ENCODE peak calls at places on chromosomes 2 and 18, in nine cellular contexts. One of them, this sample, is unnamed.
A peak's percentile ranks its signal among the peaks of the same experiment; 100 is the strongest.

GRCh38 chr2:108978709-108979111 is 10.3 kb downstream of the EDAR start:
- DNase-seq in neural progenitor cell: peak; percentile 43
- DNase-seq in HepG2: no peak
- DNase-seq in CD8-positive, alpha-beta memory T cell: no peak
- DNase-seq in astrocyte: no peak
- DNase-seq in iPS DF 6.9: no peak
- DNase-seq in PC-9: no peak
- DNase-seq in CD8-positive, alpha-beta T cell: no peak
- DNase-seq in suprapubic skin: no peak
- DNase-seq in this sample: no peak

GRCh38 chr18:79496978-79497637 is 101.4 kb downstream of the NFATC1 start:
- DNase-seq in astrocyte: peak; percentile 25
- DNase-seq in suprapubic skin: peak; percentile 42
- DNase-seq in neural progenitor cell: no peak
- DNase-seq in CD8-positive, alpha-beta T cell: no peak
- DNase-seq in PC-9: no peak
- DNase-seq in CD8-positive, alpha-beta memory T cell: no peak
- DNase-seq in iPS DF 6.9: no peak
- DNase-seq in HepG2: no peak
- DNase-seq in this sample: no peak

GRCh38 chr2:4053769-4054493 is 350.6 kb downstream of the DCDC2C start:
- DNase-seq in HepG2: no peak
- DNase-seq in astrocyte: no peak
- DNase-seq in CD8-positive, alpha-beta T cell: no peak
- DNase-seq in iPS DF 6.9: no peak
- DNase-seq in PC-9: no peak
- DNase-seq in suprapubic skin: no peak
- DNase-seq in CD8-positive, alpha-beta memory T cell: no peak
- DNase-seq in neural progenitor cell: no peak
- DNase-seq in this sample: no peak

GRCh38 chr2:196555726-196556125 is 83.8 kb upstream of the CCDC150 start:
- DNase-seq in neural progenitor cell: no peak
- DNase-seq in PC-9: no peak
- DNase-seq in CD8-positive, alpha-beta T cell: no peak
- DNase-seq in astrocyte: no peak
- DNase-seq in suprapubic skin: no peak
- DNase-seq in iPS DF 6.9: no peak
- DNase-seq in CD8-positive, alpha-beta memory T cell: no peak
- DNase-seq in HepG2: no peak
- DNase-seq in this sample: no peak

GRCh38 chr2:164447660-164448059 is 173.6 kb downstream of the GRB14 start:
- DNase-seq in HepG2: no peak
- DNase-seq in neural progenitor cell: no peak
- DNase-seq in CD8-positive, alpha-beta T cell: no peak
- DNase-seq in astrocyte: no peak
- DNase-seq in iPS DF 6.9: no peak
- DNase-seq in PC-9: no peak
- DNase-seq in suprapubic skin: no peak
- DNase-seq in CD8-positive, alpha-beta memory T cell: no peak
- DNase-seq in this sample: no peak

GRCh38 chr2:224369028-224369632 is 32.8 kb downstream of the FAM124B start:
- DNase-seq in astrocyte: no peak
- DNase-seq in HepG2: peak; percentile 45
- DNase-seq in CD8-positive, alpha-beta memory T cell: no peak
- DNase-seq in suprapubic skin: no peak
- DNase-seq in CD8-positive, alpha-beta T cell: no peak
- DNase-seq in iPS DF 6.9: peak; percentile 18
- DNase-seq in PC-9: peak; percentile 50
- DNase-seq in neural progenitor cell: peak; percentile 78
- DNase-seq in this sample: peak; percentile 48

GRCh38 chr2:150548527-150548926 is 61.1 kb upstream of the RND3 start:
- DNase-seq in PC-9: no peak
- DNase-seq in CD8-positive, alpha-beta memory T cell: no peak
- DNase-seq in iPS DF 6.9: no peak
- DNase-seq in HepG2: peak; percentile 25
- DNase-seq in neural progenitor cell: peak; percentile 61
- DNase-seq in suprapubic skin: no peak
- DNase-seq in astrocyte: no peak
- DNase-seq in CD8-positive, alpha-beta T cell: no peak
- DNase-seq in this sample: no peak

GRCh38 chr2:42895134-42895795 is 102.9 kb upstream of the HAAO start:
- DNase-seq in CD8-positive, alpha-beta T cell: no peak
- DNase-seq in HepG2: no peak
- DNase-seq in astrocyte: no peak
- DNase-seq in CD8-positive, alpha-beta memory T cell: no peak
- DNase-seq in iPS DF 6.9: no peak
- DNase-seq in PC-9: no peak
- DNase-seq in suprapubic skin: no peak
- DNase-seq in neural progenitor cell: no peak
- DNase-seq in this sample: no peak

GRCh38 chr2:154032220-154032619 is 160.5 kb downstream of the GALNT13 start:
- DNase-seq in CD8-positive, alpha-beta memory T cell: no peak
- DNase-seq in HepG2: no peak
- DNase-seq in CD8-positive, alpha-beta T cell: no peak
- DNase-seq in PC-9: no peak
- DNase-seq in neural progenitor cell: no peak
- DNase-seq in iPS DF 6.9: no peak
- DNase-seq in suprapubic skin: no peak
- DNase-seq in astrocyte: no peak
- DNase-seq in this sample: no peak

GRCh38 chr2:236535024-236535423 is 34.6 kb upstream of the ACKR3 start:
- DNase-seq in neural progenitor cell: no peak
- DNase-seq in HepG2: no peak
- DNase-seq in CD8-positive, alpha-beta T cell: no peak
- DNase-seq in CD8-positive, alpha-beta memory T cell: no peak
- DNase-seq in PC-9: no peak
- DNase-seq in iPS DF 6.9: no peak
- DNase-seq in astrocyte: peak; percentile 95
- DNase-seq in suprapubic skin: no peak
- DNase-seq in this sample: no peak

GRCh38 chr2:241816431-241817121 is 7.6 kb downstream of the NEU4 start:
- DNase-seq in suprapubic skin: peak; percentile 56
- DNase-seq in neural progenitor cell: no peak
- DNase-seq in PC-9: no peak
- DNase-seq in CD8-positive, alpha-beta memory T cell: no peak
- DNase-seq in iPS DF 6.9: no peak
- DNase-seq in HepG2: no peak
- DNase-seq in CD8-positive, alpha-beta T cell: no peak
- DNase-seq in astrocyte: no peak
- DNase-seq in this sample: no peak

GRCh38 chr2:165450141-165450540 is 19.4 kb upstream of the CSRNP3 start:
- DNase-seq in iPS DF 6.9: no peak
- DNase-seq in astrocyte: no peak
- DNase-seq in CD8-positive, alpha-beta memory T cell: no peak
- DNase-seq in PC-9: no peak
- DNase-seq in suprapubic skin: no peak
- DNase-seq in CD8-positive, alpha-beta T cell: no peak
- DNase-seq in HepG2: no peak
- DNase-seq in neural progenitor cell: no peak
- DNase-seq in this sample: no peak

GRCh38 chr2:122804494-122804893 is 1049.0 kb downstream of the TSN start:
- DNase-seq in CD8-positive, alpha-beta memory T cell: no peak
- DNase-seq in neural progenitor cell: no peak
- DNase-seq in PC-9: no peak
- DNase-seq in iPS DF 6.9: no peak
- DNase-seq in CD8-positive, alpha-beta T cell: no peak
- DNase-seq in suprapubic skin: no peak
- DNase-seq in HepG2: no peak
- DNase-seq in astrocyte: no peak
- DNase-seq in this sample: no peak

GRCh38 chr2:120205901-120206581 is 17.2 kb downstream of the TMEM185B start:
- DNase-seq in neural progenitor cell: peak; percentile 80
- DNase-seq in suprapubic skin: peak; percentile 50
- DNase-seq in CD8-positive, alpha-beta memory T cell: no peak
- DNase-seq in PC-9: no peak
- DNase-seq in iPS DF 6.9: no peak
- DNase-seq in HepG2: no peak
- DNase-seq in astrocyte: no peak
- DNase-seq in CD8-positive, alpha-beta T cell: no peak
- DNase-seq in this sample: peak; percentile 75

GRCh38 chr2:112829247-112829646 is 7.3 kb downstream of the IL1B start:
- DNase-seq in iPS DF 6.9: no peak
- DNase-seq in neural progenitor cell: no peak
- DNase-seq in CD8-positive, alpha-beta T cell: no peak
- DNase-seq in PC-9: no peak
- DNase-seq in astrocyte: no peak
- DNase-seq in suprapubic skin: no peak
- DNase-seq in CD8-positive, alpha-beta memory T cell: no peak
- DNase-seq in HepG2: no peak
- DNase-seq in this sample: no peak

GRCh38 chr2:139354518-139354917 is 574.3 kb upstream of the NXPH2 start:
- DNase-seq in CD8-positive, alpha-beta memory T cell: no peak
- DNase-seq in iPS DF 6.9: no peak
- DNase-seq in PC-9: no peak
- DNase-seq in suprapubic skin: no peak
- DNase-seq in CD8-positive, alpha-beta T cell: no peak
- DNase-seq in astrocyte: no peak
- DNase-seq in HepG2: no peak
- DNase-seq in neural progenitor cell: no peak
- DNase-seq in this sample: no peak

GRCh38 chr2:203476881-203477280 is 58.2 kb downstream of the RAPH1 start:
- DNase-seq in neural progenitor cell: no peak
- DNase-seq in astrocyte: peak; percentile 19
- DNase-seq in CD8-positive, alpha-beta T cell: no peak
- DNase-seq in iPS DF 6.9: no peak
- DNase-seq in suprapubic skin: no peak
- DNase-seq in CD8-positive, alpha-beta memory T cell: no peak
- DNase-seq in HepG2: no peak
- DNase-seq in PC-9: no peak
- DNase-seq in this sample: no peak

GRCh38 chr2:20483496-20483895 is 36.6 kb downstream of the RHOB start:
- DNase-seq in suprapubic skin: peak; percentile 90
- DNase-seq in iPS DF 6.9: no peak
- DNase-seq in neural progenitor cell: no peak
- DNase-seq in PC-9: no peak
- DNase-seq in HepG2: no peak
- DNase-seq in CD8-positive, alpha-beta T cell: no peak
- DNase-seq in astrocyte: no peak
- DNase-seq in CD8-positive, alpha-beta memory T cell: no peak
- DNase-seq in this sample: no peak

GRCh38 chr18:12007063-12007462 is 25.8 kb downstream of the IMPA2 start:
- DNase-seq in neural progenitor cell: no peak
- DNase-seq in CD8-positive, alpha-beta memory T cell: no peak
- DNase-seq in PC-9: no peak
- DNase-seq in suprapubic skin: no peak
- DNase-seq in astrocyte: no peak
- DNase-seq in HepG2: no peak
- DNase-seq in iPS DF 6.9: no peak
- DNase-seq in CD8-positive, alpha-beta T cell: no peak
- DNase-seq in this sample: no peak
- H3K4me1 ChIP-seq in neural progenitor cell: no peaks in the 10 kb centered on the region
- H3K4me1 ChIP-seq in CD8-positive, alpha-beta memory T cell: no peaks in the 10 kb centered on the region
- H3K4me1 ChIP-seq in PC-9: no peaks in the 10 kb centered on the region
- H3K4me1 ChIP-seq in suprapubic skin: peaks cover 38% of the 10 kb centered on the region
- H3K4me1 ChIP-seq in astrocyte: peaks cover 6% of the 10 kb centered on the region
- H3K4me1 ChIP-seq in HepG2: peaks cover 30% of the 10 kb centered on the region
- H3K4me1 ChIP-seq in iPS DF 6.9: no peaks in the 10 kb centered on the region
- H3K4me1 ChIP-seq in CD8-positive, alpha-beta T cell: no peaks in the 10 kb centered on the region
- H3K4me1 ChIP-seq in this sample: peaks cover 3% of the 10 kb centered on the region

GRCh38 chr2:11499081-11499743 is 33.3 kb upstream of the E2F6 start:
- DNase-seq in suprapubic skin: no peak
- DNase-seq in HepG2: peak; percentile 100
- DNase-seq in CD8-positive, alpha-beta T cell: no peak
- DNase-seq in PC-9: no peak
- DNase-seq in CD8-positive, alpha-beta memory T cell: no peak
- DNase-seq in astrocyte: no peak
- DNase-seq in neural progenitor cell: peak; percentile 84
- DNase-seq in iPS DF 6.9: no peak
- DNase-seq in this sample: no peak

GRCh38 chr2:11496311-11496710 is 30.4 kb upstream of the E2F6 start:
- DNase-seq in HepG2: no peak
- DNase-seq in PC-9: no peak
- DNase-seq in iPS DF 6.9: no peak
- DNase-seq in neural progenitor cell: no peak
- DNase-seq in CD8-positive, alpha-beta memory T cell: no peak
- DNase-seq in CD8-positive, alpha-beta T cell: no peak
- DNase-seq in astrocyte: no peak
- DNase-seq in suprapubic skin: no peak
- DNase-seq in this sample: no peak

GRCh38 chr2:11498126-11498473 is 32.1 kb upstream of the E2F6 start:
- DNase-seq in HepG2: no peak
- DNase-seq in astrocyte: no peak
- DNase-seq in suprapubic skin: no peak
- DNase-seq in CD8-positive, alpha-beta memory T cell: no peak
- DNase-seq in CD8-positive, alpha-beta T cell: no peak
- DNase-seq in iPS DF 6.9: no peak
- DNase-seq in neural progenitor cell: no peak
- DNase-seq in PC-9: no peak
- DNase-seq in this sample: no peak

GRCh38 chr2:11500702-11501303 is 33.0 kb upstream of the GREB1 start:
- DNase-seq in HepG2: no peak
- DNase-seq in suprapubic skin: no peak
- DNase-seq in iPS DF 6.9: no peak
- DNase-seq in PC-9: no peak
- DNase-seq in CD8-positive, alpha-beta memory T cell: no peak
- DNase-seq in astrocyte: no peak
- DNase-seq in neural progenitor cell: no peak
- DNase-seq in CD8-positive, alpha-beta T cell: no peak
- DNase-seq in this sample: peak; percentile 20

GRCh38 chr2:11498543-11499034 is 32.6 kb upstream of the E2F6 start:
- DNase-seq in neural progenitor cell: peak; percentile 36
- DNase-seq in PC-9: peak; percentile 38
- DNase-seq in HepG2: peak; percentile 80
- DNase-seq in iPS DF 6.9: no peak
- DNase-seq in CD8-positive, alpha-beta T cell: no peak
- DNase-seq in CD8-positive, alpha-beta memory T cell: no peak
- DNase-seq in suprapubic skin: peak; percentile 81
- DNase-seq in astrocyte: no peak
- DNase-seq in this sample: no peak
- H3K27ac ChIP-seq in neural progenitor cell: peak overlapping the region; percentile 75
- H3K27ac ChIP-seq in PC-9: no peak overlapping the region
- H3K27ac ChIP-seq in HepG2: peak overlapping the region; percentile 98
- H3K27ac ChIP-seq in iPS DF 6.9: no peak overlapping the region
- H3K27ac ChIP-seq in CD8-positive, alpha-beta T cell: no peak overlapping the region
- H3K27ac ChIP-seq in CD8-positive, alpha-beta memory T cell: no peak overlapping the region
- H3K27ac ChIP-seq in suprapubic skin: peak overlapping the region; percentile 54
- H3K27ac ChIP-seq in astrocyte: no peak overlapping the region
- H3K27ac ChIP-seq in this sample: no peak overlapping the region

GRCh38 chr2:174169372-174169771 is 79.0 kb downstream of the OLA1 start:
- DNase-seq in CD8-positive, alpha-beta memory T cell: no peak
- DNase-seq in astrocyte: no peak
- DNase-seq in neural progenitor cell: no peak
- DNase-seq in iPS DF 6.9: no peak
- DNase-seq in HepG2: no peak
- DNase-seq in PC-9: no peak
- DNase-seq in CD8-positive, alpha-beta T cell: no peak
- DNase-seq in suprapubic skin: no peak
- DNase-seq in this sample: no peak
- H3K36me3 ChIP-seq in CD8-positive, alpha-beta memory T cell: no peaks in the 10 kb centered on the region
- H3K36me3 ChIP-seq in astrocyte: no peaks in the 10 kb centered on the region
- H3K36me3 ChIP-seq in neural progenitor cell: peaks cover 28% of the 10 kb centered on the region
- H3K36me3 ChIP-seq in iPS DF 6.9: no peaks in the 10 kb centered on the region
- H3K36me3 ChIP-seq in HepG2: peaks cover 6% of the 10 kb centered on the region
- H3K36me3 ChIP-seq in PC-9: peaks cover 68% of the 10 kb centered on the region
- H3K36me3 ChIP-seq in CD8-positive, alpha-beta T cell: no peaks in the 10 kb centered on the region
- H3K36me3 ChIP-seq in suprapubic skin: peaks cover 4% of the 10 kb centered on the region
- H3K36me3 ChIP-seq in this sample: no peaks in the 10 kb centered on the region

GRCh38 chr2:216554286-216554685 is 55.6 kb downstream of the RPL37A start:
- DNase-seq in astrocyte: no peak
- DNase-seq in neural progenitor cell: no peak
- DNase-seq in HepG2: no peak
- DNase-seq in PC-9: no peak
- DNase-seq in iPS DF 6.9: no peak
- DNase-seq in suprapubic skin: no peak
- DNase-seq in CD8-positive, alpha-beta memory T cell: no peak
- DNase-seq in CD8-positive, alpha-beta T cell: no peak
- DNase-seq in this sample: no peak
- H3K4me1 ChIP-seq in astrocyte: peaks cover 26% of the 10 kb centered on the region
- H3K4me1 ChIP-seq in neural progenitor cell: peaks cover 35% of the 10 kb centered on the region
- H3K4me1 ChIP-seq in HepG2: peaks cover 65% of the 10 kb centered on the region
- H3K4me1 ChIP-seq in PC-9: no peaks in the 10 kb centered on the region
- H3K4me1 ChIP-seq in iPS DF 6.9: peaks cover 7% of the 10 kb centered on the region
- H3K4me1 ChIP-seq in suprapubic skin: peaks cover 30% of the 10 kb centered on the region
- H3K4me1 ChIP-seq in CD8-positive, alpha-beta memory T cell: no peaks in the 10 kb centered on the region
- H3K4me1 ChIP-seq in CD8-positive, alpha-beta T cell: no peaks in the 10 kb centered on the region
- H3K4me1 ChIP-seq in this sample: no peaks in the 10 kb centered on the region